ENCODE peak calls at places on chromosome 1, in ten cellular contexts. D is heart left ventricle, P is A549, Z is esophagus muscularis mucosa, B is body of pancreas, H is suprapubic skin, G is endothelial cell of umbilical vein, N is HCT116, K is Peyer's patch, X is NB4. C is an unnamed sample.
A peak's percentile ranks its signal among the peaks of the same experiment; 100 is the strongest.

GRCh38 chr1:173454966-173455524 is 22.1 kb upstream of the PRDX6 start:
- DNase-seq in D (no peak), P (no peak), Z (no peak), B (no peak), H (no peak), G (no peak), N (no peak), K (no peak), X (no peak), C (no peak)

GRCh38 chr1:14437410-14437913 is 161.0 kb upstream of the KAZN start:
- DNase-seq in D (no peak), P (no peak), Z (no peak), B (no peak), H (no peak), G (no peak), N (no peak), K (no peak), X (no peak), C (no peak)

GRCh38 chr1:39979654-39980053 is 24.7 kb downstream of the MFSD2A start:
- DNase-seq in D (no peak), P (no peak), Z (no peak), B (no peak), H (no peak), G (no peak), N (no peak), K (no peak), X (no peak), C (no peak)

GRCh38 chr1:184716158-184716557 is 38.5 kb downstream of the EDEM3 start:
- DNase-seq in D (no peak), P (no peak), Z (no peak), B (no peak), H (no peak), G (no peak), N (no peak), K (no peak), X (no peak), C (no peak)

GRCh38 chr1:179818743-179819173 is 58.8 kb downstream of the TOR1AIP2 start:
- DNase-seq in D (peak; percentile 25), P (no peak), Z (no peak), B (no peak), H (peak; percentile 44), G (no peak), N (no peak), K (peak; percentile 41), X (peak; percentile 98), C (no peak)

GRCh38 chr1:198234511-198235251 is 77.9 kb downstream of the NEK7 start:
- DNase-seq in D (no peak), P (no peak), Z (no peak), B (no peak), H (no peak), G (peak; percentile 66), N (no peak), K (no peak), X (no peak), C (no peak)

GRCh38 chr1:22117851-22118250 is 25.0 kb downstream of the WNT4 start:
- DNase-seq in D (no peak), P (no peak), Z (no peak), B (no peak), H (peak; percentile 60), G (no peak), N (no peak), K (no peak), X (no peak), C (no peak)

GRCh38 chr1:90133133-90133532 is 138.2 kb downstream of the ZNF326 start:
- DNase-seq in D (no peak), P (peak; percentile 31), Z (no peak), B (peak; percentile 22), H (no peak), G (peak; percentile 35), N (peak; percentile 31), K (no peak), X (peak; percentile 51), C (no peak)

DNA sequence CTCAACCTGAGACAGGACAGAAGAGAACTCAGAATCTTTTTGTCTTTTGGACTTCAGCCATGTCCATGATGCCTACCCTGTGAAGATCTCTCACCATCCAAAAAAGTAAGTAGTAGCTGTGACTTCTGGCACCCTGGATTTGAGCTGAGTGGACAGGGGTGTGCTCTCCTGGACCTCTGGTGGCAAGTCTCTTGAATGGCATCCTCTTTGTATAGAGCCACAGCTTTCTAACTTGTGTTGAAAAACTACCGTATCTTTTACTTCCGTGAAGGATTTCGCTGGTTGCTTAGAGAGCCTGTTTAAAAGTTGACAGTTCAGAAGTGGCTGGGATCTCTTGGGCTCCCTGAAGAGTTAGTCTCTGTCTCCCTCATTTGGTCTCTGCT is 1.8 kb downstream of the MFN2 start:
- DNase-seq in D (no peak), P (peak; percentile 51), Z (no peak), B (no peak), H (no peak), G (peak; percentile 23), N (peak; percentile 34), K (no peak), X (peak; percentile 43), C (no peak)
- TF ChIP-seq CTCF in D (peak; percentile 43), P (peak; percentile 30), Z (no peak), B (peak; percentile 21), H (peak; percentile 19), G (peak; percentile 38), N (peak; percentile 69), K (peak; percentile 49), X (no peak), C (peak; percentile 46)

GRCh38 chr1:27567931-27568246 is 36.1 kb downstream of the AHDC1 start:
- DNase-seq in D (no peak), P (no peak), Z (no peak), B (no peak), H (peak; percentile 68), G (no peak), N (no peak), K (no peak), X (no peak), C (no peak)

GRCh38 chr1:27567183-27567526 is 36.8 kb downstream of the AHDC1 start:
- DNase-seq in D (no peak), P (no peak), Z (no peak), B (no peak), H (peak; percentile 63), G (no peak), N (no peak), K (no peak), X (no peak), C (no peak)

GRCh38 chr1:27569506-27570382 is 34.2 kb downstream of the AHDC1 start:
- DNase-seq in D (no peak), P (no peak), Z (no peak), B (no peak), H (peak; percentile 65), G (no peak), N (no peak), K (no peak), X (no peak), C (no peak)

GRCh38 chr1:27569088-27569459 is 34.9 kb downstream of the AHDC1 start:
- DNase-seq in D (no peak), P (no peak), Z (no peak), B (peak; percentile 63), H (no peak), G (no peak), N (no peak), K (no peak), X (no peak), C (no peak)

DNA sequence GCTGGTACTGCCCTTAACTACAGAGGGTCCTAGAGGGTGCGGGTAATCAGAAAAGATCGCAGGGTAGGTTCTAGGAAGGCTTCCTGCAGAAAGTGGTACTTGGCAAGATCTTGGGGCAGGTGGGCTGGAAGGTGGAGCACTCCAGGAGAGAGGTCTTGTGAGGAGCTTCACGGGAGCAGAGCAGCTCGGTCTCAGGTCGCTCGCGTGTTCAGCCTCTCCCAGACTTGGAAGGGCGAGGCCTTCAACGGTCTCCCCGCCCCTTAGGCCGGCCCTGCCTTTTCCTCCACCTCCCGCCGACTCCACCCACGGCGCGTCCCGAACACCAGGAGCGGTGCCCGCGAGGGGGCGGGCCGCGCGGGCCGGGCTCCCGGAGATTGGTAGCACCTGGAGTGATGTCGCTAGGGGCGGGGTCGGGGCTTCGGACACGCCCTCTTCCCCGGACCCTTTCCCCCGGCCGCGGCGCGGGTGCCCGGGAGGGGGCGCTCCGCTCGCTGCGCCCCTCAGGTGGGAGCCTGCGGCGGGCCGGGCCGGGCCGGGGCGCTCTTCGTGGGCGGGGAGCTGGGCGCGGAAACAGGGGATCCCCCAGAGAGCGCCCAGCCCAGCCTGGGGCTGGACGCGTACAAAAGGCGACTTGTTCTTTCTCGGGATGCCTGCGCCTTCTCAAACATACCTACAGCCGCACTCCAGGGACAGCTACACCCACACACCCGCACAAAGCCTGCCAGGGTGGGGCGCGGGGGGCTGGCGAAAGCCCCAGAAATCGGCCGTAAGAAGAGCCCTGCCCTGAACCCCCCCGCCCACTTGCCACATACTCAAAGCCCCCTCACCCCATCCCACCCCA is 35.5 kb downstream of the AHDC1 start:
- DNase-seq in D (peak; percentile 95), P (peak; percentile 93), Z (peak; percentile 98), B (peak; percentile 98), H (peak; percentile 96), G (peak; percentile 91), N (peak; percentile 89), K (peak; percentile 98), X (peak; percentile 95), C (peak; percentile 59)
- TF ChIP-seq POLR2A in D (no peak), P (peak; percentile 59), Z (no peak), B (peak; percentile 67), H (no peak), G (no peak), N (no peak), K (peak; percentile 67), X (no peak), C (no peak)

GRCh38 chr1:66537718-66538117 is 3.8 kb downstream of the SGIP1 start:
- DNase-seq in D (no peak), P (no peak), Z (no peak), B (no peak), H (no peak), G (no peak), N (no peak), K (no peak), X (no peak), C (no peak)

GRCh38 chr1:66535853-66536252 is 1.9 kb downstream of the SGIP1 start:
- DNase-seq in D (no peak), P (no peak), Z (no peak), B (no peak), H (no peak), G (peak; percentile 34), N (no peak), K (no peak), X (no peak), C (no peak)

GRCh38 chr1:66532798-66533783 is 862 bp upstream of the SGIP1 start:
- DNase-seq in D (peak; percentile 57), P (no peak), Z (no peak), B (peak; percentile 12), H (peak; percentile 56), G (peak; percentile 81), N (no peak), K (no peak), X (no peak), C (no peak)

GRCh38 chr1:66533804-66534745 is at the start of gene SGIP1:
- DNase-seq in D (peak; percentile 82), P (no peak), Z (no peak), B (peak; percentile 37), H (peak; percentile 67), G (peak; percentile 88), N (no peak), K (peak; percentile 55), X (no peak), C (no peak)

GRCh38 chr1:66535149-66535548 is 1.2 kb downstream of the SGIP1 start:
- DNase-seq in D (no peak), P (no peak), Z (no peak), B (no peak), H (no peak), G (no peak), N (no peak), K (no peak), X (no peak), C (no peak)
- H3K4me3 ChIP-seq in D (peak overlapping the region; percentile 57), P (no peak overlapping the region), Z (peak overlapping the region; percentile 64), B (no peak overlapping the region), H (no peak overlapping the region), G (peak overlapping the region; percentile 66), N (no peak overlapping the region), K (no peak overlapping the region), X (no peak overlapping the region), C (no peak overlapping the region)

DNA sequence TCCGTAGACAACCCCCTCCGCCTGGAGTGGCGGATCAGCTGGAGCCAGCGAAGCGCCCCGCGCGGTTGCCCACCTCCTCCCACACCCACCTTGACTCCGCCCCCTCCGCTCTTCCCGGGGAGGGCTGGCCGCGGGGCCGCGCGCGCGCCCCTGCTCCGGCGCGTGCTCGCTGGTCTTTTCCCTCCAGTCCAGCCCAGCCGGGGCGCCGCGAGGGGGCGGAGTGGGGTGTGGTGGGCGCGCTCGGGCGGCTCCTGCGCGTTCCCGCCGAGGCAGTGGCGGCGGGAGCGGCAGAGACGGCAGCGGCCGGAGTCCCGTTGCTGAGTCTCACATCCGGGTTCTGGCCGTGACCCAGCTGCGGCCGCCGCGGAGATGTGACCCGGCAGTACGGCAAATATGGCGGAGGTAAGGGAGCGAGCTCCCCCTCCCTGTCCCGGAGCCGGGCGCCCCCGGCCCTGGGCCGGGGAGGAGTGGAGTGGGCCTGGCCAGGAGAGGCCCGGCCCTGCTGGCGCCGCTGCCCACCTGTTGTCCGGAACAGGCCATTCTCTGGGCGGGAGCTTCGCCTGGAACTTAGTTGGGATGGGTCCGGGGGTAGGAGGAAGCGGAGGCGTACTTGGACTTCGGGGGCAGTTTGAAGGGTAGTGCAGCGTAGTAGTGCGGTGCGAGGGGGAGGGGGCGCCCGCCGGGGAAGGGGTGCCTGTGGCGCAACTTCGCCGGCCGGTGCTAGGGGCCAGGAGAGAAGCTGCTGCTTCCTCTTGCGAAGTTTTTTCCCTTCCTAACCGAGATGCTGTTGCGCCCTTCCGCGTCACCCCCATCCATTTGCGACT is 5.4 kb downstream of the MIER1 start:
- DNase-seq in D (peak; percentile 96), P (peak; percentile 93), Z (peak; percentile 97), B (peak; percentile 92), H (peak; percentile 96), G (peak; percentile 96), N (peak; percentile 84), K (peak; percentile 98), X (peak; percentile 95), C (peak; percentile 74)
- TF ChIP-seq CTCF in D (peak; percentile 39), P (no peak), Z (peak; percentile 51), B (peak; percentile 37), H (peak; percentile 47), G (no peak), N (peak; percentile 36), K (peak; percentile 58), X (no peak), C (peak; percentile 33)

C was measured in esophagus squamous epithelium.